ENCODE peak calls at places on chromosomes 13 and 19, in six cellular contexts. S is IMR-90, U is heart right ventricle, N is uterus, L is left lung, R is H9. F is an unnamed sample.

GRCh38 chr19:17248011-17248776 is 2.5 kb upstream of the NR2F6 start:
- DNase-seq in U (no peak), S (no peak), L (no peak), R (peak; percentile 90), N (no peak), F (no peak)

GRCh38 chr19:10946964-10947657 is 13.7 kb upstream of the SMARCA4 start:
- DNase-seq in U (no peak), N (no peak), L (no peak), S (peak; percentile 60), R (no peak), F (no peak)

GRCh38 chr13:113564331-113565023 is 20.1 kb upstream of the TFDP1 start:
- DNase-seq in N (no peak), S (no peak), R (no peak), U (no peak), L (no peak), F (no peak)

GRCh38 chr13:98977568-98978270 is at the start of gene DOCK9:
- DNase-seq in S (peak; percentile 65), U (peak; percentile 77), N (peak; percentile 39), L (peak; percentile 57), R (peak; percentile 63), F (peak; percentile 86)

GRCh38 chr19:9362905-9363304 is at the start of gene ZNF177:
- DNase-seq in N (no peak), R (no peak), S (no peak), U (no peak), L (no peak), F (peak; percentile 11)

GRCh38 chr13:80666782-80667537 is 326.0 kb upstream of the SPRY2 start:
- DNase-seq in S (no peak), U (no peak), L (no peak), R (no peak), N (no peak), F (no peak)

GRCh38 chr19:37914908-37915307 is 7.9 kb downstream of the SIPA1L3 start:
- DNase-seq in S (no peak), U (no peak), L (no peak), R (no peak), N (no peak), F (no peak)

GRCh38 chr19:11814707-11815050 is 606 bp downstream of the ZNF440 start:
- DNase-seq in N (no peak), L (no peak), S (peak; percentile 29), R (peak; percentile 24), U (no peak), F (no peak)

GRCh38 chr19:28899703-28900102 is 313.2 kb downstream of the UQCRFS1 start:
- DNase-seq in S (peak; percentile 4), N (no peak), U (no peak), R (no peak), L (no peak), F (no peak)

GRCh38 chr19:39128511-39129079 is 3.0 kb downstream of the PAK4 start:
- DNase-seq in U (no peak), N (no peak), L (no peak), S (no peak), R (no peak), F (no peak)

GRCh38 chr19:18672606-18673337 is 10.7 kb upstream of the CRTC1 start:
- DNase-seq in N (peak; percentile 46), L (no peak), S (peak; percentile 50), R (peak; percentile 63), U (no peak), F (peak; percentile 46)

GRCh38 chr19:33332248-33332647 is 29.9 kb upstream of the CEBPA start:
- DNase-seq in N (no peak), R (no peak), S (no peak), U (no peak), L (peak; percentile 47), F (no peak)

GRCh38 chr19:799076-799881 is 2.0 kb downstream of the PTBP1 start:
- DNase-seq in L (no peak), N (no peak), R (peak; percentile 54), S (peak; percentile 49), U (no peak), F (no peak)

GRCh38 chr13:38662362-38662761 is 24.5 kb upstream of the FREM2 start:
- DNase-seq in L (no peak), N (no peak), S (peak; percentile 16), U (no peak), R (no peak), F (no peak)

GRCh38 chr19:794989-795658 is 2.1 kb upstream of the PTBP1 start:
- DNase-seq in R (peak; percentile 32), N (peak; percentile 59), S (no peak), L (no peak), U (no peak), F (no peak)

GRCh38 chr19:30000862-30001261 is 58.8 kb downstream of the URI1 start:
- DNase-seq in L (no peak), S (no peak), U (no peak), N (no peak), R (no peak), F (no peak)

GRCh38 chr19:30003862-30004261 is 61.8 kb downstream of the URI1 start:
- DNase-seq in N (no peak), U (no peak), R (no peak), S (no peak), L (no peak), F (no peak)

GRCh38 chr19:30001301-30001700 is 59.3 kb downstream of the URI1 start:
- DNase-seq in S (no peak), L (no peak), N (no peak), U (no peak), R (no peak), F (no peak)

GRCh38 chr19:29999490-29999889 is 57.5 kb downstream of the URI1 start:
- DNase-seq in N (no peak), S (no peak), L (no peak), U (no peak), R (no peak), F (no peak)

DNA sequence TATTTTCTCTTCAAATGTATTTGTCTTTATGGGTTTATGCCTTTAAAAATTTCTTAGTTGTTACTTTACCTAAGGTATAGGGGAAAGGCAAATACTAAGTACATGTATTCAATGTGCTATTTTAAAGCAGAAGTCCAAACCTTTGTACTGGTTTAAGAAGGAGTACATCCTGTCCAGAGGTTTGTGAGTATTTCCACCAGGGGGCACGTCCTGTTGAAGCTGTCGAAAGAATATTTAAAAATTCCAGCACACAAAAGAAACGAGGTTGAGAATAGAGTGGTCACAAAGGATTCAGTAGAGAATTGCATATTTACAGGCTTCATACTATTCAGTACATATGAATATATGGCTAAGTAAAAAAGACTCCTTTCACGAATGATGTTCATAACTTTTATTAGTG is 59.8 kb downstream of the URI1 start:
- DNase-seq in N (no peak), R (no peak), U (no peak), L (no peak), S (peak; percentile 19), F (no peak)
- TF ChIP-seq CTCF in N (no peak), R (no peak), U (no peak), L (no peak), S (peak; percentile 20), F (no peak)

GRCh38 chr13:30798776-30799625 is 63.7 kb downstream of the ALOX5AP start:
- DNase-seq in N (peak; percentile 35), R (no peak), U (no peak), S (peak; percentile 59), L (no peak), F (no peak)

GRCh38 chr13:30800107-30800506 is 64.8 kb downstream of the ALOX5AP start:
- DNase-seq in R (no peak), U (no peak), S (no peak), L (no peak), N (no peak), F (no peak)

GRCh38 chr13:30797847-30798246 is 62.5 kb downstream of the ALOX5AP start:
- DNase-seq in N (no peak), S (no peak), U (no peak), R (no peak), L (no peak), F (no peak)

GRCh38 chr13:30796833-30797601 is 61.7 kb downstream of the ALOX5AP start:
- DNase-seq in N (no peak), R (no peak), S (peak; percentile 44), U (no peak), L (no peak), F (peak; percentile 72)

GRCh38 chr13:30796132-30796832 is 60.9 kb downstream of the ALOX5AP start:
- DNase-seq in N (no peak), U (no peak), S (peak; percentile 62), L (no peak), R (no peak), F (no peak)
- H3K27ac ChIP-seq in N (no peak overlapping the region), U (no peak overlapping the region), S (peak overlapping the region; percentile 44), L (no peak overlapping the region), R (no peak overlapping the region), F (no peak overlapping the region)

GRCh38 chr19:23440791-23441190 is 45.5 kb upstream of the ZNF91 start:
- DNase-seq in L (no peak), U (no peak), S (no peak), N (no peak), R (peak; percentile 46), F (no peak)
- TF ChIP-seq CTCF in L (no peak), U (peak; percentile 31), S (no peak), N (no peak), R (peak; percentile 55), F (no peak)

GRCh38 chr13:23440821-23441608 is 7.5 kb upstream of the SACS start:
- DNase-seq in N (no peak), S (peak; percentile 15), R (no peak), L (no peak), U (no peak), F (peak; percentile 83)
- H3K27ac ChIP-seq in N (no peak overlapping the region), S (no peak overlapping the region), R (no peak overlapping the region), L (no peak overlapping the region), U (peak overlapping the region; percentile 51), F (no peak overlapping the region)

DNA sequence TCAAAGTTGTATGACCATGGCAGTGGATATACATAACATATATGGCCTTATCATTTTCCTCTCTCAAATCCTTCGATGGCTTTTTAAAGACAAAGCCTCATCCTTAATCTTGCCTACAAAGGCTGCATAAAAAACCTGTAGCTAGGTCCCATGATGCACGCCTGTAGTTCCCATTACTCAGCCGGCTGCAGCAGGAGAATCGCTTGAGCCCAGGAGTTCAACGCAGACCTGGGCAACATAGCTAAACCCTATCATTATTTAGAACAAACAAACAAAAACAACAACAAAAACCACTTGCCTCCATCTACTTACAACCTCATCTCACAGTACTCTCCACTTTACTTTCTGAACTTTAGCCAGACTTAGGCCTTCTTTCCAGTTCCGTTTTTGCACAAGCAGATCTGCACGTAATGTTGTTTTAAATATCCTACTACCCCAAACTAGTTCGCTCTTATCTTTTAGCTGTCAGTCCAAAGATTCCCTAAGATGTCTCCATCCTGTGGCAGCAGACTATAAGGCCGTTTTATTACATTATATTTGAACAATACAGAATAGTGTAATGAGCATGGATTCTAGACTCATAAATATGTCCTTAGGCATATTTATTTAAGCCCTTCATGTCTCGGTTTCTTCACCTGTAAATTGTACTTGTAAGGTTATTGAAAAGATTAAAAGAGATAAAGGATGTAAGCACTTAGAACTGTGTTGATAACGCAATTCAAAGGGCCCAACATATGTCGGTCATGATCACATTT is 969 bp upstream of the POMP start:
- DNase-seq in R (no peak), U (no peak), S (peak; percentile 58), N (no peak), L (no peak), F (no peak)
- TF ChIP-seq CTCF in R (no peak), U (peak; percentile 50), S (peak; percentile 33), N (no peak), L (peak; percentile 10), F (no peak)

DNA sequence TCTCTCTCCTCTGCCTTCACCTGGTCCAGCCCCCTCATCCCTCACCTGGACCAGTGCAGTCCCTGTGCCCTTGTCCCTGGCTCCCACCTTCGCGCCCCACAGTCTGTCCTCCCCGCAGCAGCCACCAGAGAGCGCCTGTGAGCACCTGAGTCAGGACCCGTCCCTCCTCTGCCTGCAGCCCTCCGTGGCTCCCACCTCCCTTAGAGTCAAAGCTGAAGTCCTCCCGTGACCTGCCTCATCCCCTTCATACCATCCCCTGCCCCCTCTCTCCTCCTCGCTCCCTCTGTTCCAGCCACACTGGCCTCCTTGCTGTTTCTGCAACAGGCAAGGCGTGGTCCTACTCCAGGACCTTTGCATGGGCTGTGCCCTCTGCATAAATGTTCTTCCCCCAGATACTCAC is 10.3 kb downstream of the CELF5 start:
- DNase-seq in R (peak; percentile 69), N (no peak), L (no peak), U (no peak), S (no peak), F (no peak)
- H3K27ac ChIP-seq in R (no peak overlapping the region), N (no peak overlapping the region), L (no peak overlapping the region), U (no peak overlapping the region), S (no peak overlapping the region), F (no peak overlapping the region)